ENCODE peak calls at places on chromosomes 3 and 15, in eight cellular contexts. One of them, this sample, is unnamed.

GRCh38 chr3:136197159-136197715 is 1.1 kb upstream of the MSL2 start:
- DNase-seq in heart left ventricle: no peak
- DNase-seq in dorsolateral prefrontal cortex: no peak
- DNase-seq in sciatic nerve: no peak
- DNase-seq in activated naive CD8-positive, alpha-beta T cell treated with anti-CD3 and anti-CD28 coated beads for 36 hours: no peak
- DNase-seq in EH: no peak
- DNase-seq in heart right ventricle: no peak
- DNase-seq in colonic mucosa: no peak
- DNase-seq in this sample: no peak

GRCh38 chr3:194130807-194131589 is 5.0 kb upstream of the HES1 start:
- DNase-seq in sciatic nerve: peak
- DNase-seq in EH: peak
- DNase-seq in heart left ventricle: no peak
- DNase-seq in colonic mucosa: peak
- DNase-seq in dorsolateral prefrontal cortex: no peak
- DNase-seq in heart right ventricle: no peak
- DNase-seq in activated naive CD8-positive, alpha-beta T cell treated with anti-CD3 and anti-CD28 coated beads for 36 hours: no peak
- DNase-seq in this sample: no peak

GRCh38 chr15:91329914-91330313 is 229.9 kb downstream of the SV2B start:
- DNase-seq in activated naive CD8-positive, alpha-beta T cell treated with anti-CD3 and anti-CD28 coated beads for 36 hours: no peak
- DNase-seq in dorsolateral prefrontal cortex: no peak
- DNase-seq in EH: no peak
- DNase-seq in heart left ventricle: no peak
- DNase-seq in colonic mucosa: no peak
- DNase-seq in sciatic nerve: no peak
- DNase-seq in heart right ventricle: no peak
- DNase-seq in this sample: no peak

GRCh38 chr3:131026321-131027151 is at the start of the genes ASTE1 and NEK11:
- DNase-seq in activated naive CD8-positive, alpha-beta T cell treated with anti-CD3 and anti-CD28 coated beads for 36 hours: peak
- DNase-seq in EH: peak
- DNase-seq in sciatic nerve: peak
- DNase-seq in heart right ventricle: peak
- DNase-seq in colonic mucosa: peak
- DNase-seq in heart left ventricle: peak
- DNase-seq in dorsolateral prefrontal cortex: peak
- DNase-seq in this sample: peak

GRCh38 chr15:77417642-77418041 is 2.3 kb downstream of the PEAK1 start:
- DNase-seq in heart right ventricle: no peak
- DNase-seq in EH: peak
- DNase-seq in sciatic nerve: no peak
- DNase-seq in dorsolateral prefrontal cortex: no peak
- DNase-seq in colonic mucosa: no peak
- DNase-seq in heart left ventricle: no peak
- DNase-seq in activated naive CD8-positive, alpha-beta T cell treated with anti-CD3 and anti-CD28 coated beads for 36 hours: no peak
- DNase-seq in this sample: no peak

GRCh38 chr3:45832691-45833090 is 9.2 kb downstream of the LZTFL1 start:
- DNase-seq in colonic mucosa: no peak
- DNase-seq in EH: peak
- DNase-seq in heart left ventricle: no peak
- DNase-seq in heart right ventricle: no peak
- DNase-seq in dorsolateral prefrontal cortex: no peak
- DNase-seq in sciatic nerve: no peak
- DNase-seq in activated naive CD8-positive, alpha-beta T cell treated with anti-CD3 and anti-CD28 coated beads for 36 hours: no peak
- DNase-seq in this sample: no peak

GRCh38 chr15:22980189-22981136 is at the start of gene CYFIP1:
- DNase-seq in dorsolateral prefrontal cortex: no peak
- DNase-seq in heart right ventricle: peak
- DNase-seq in activated naive CD8-positive, alpha-beta T cell treated with anti-CD3 and anti-CD28 coated beads for 36 hours: peak
- DNase-seq in EH: peak
- DNase-seq in colonic mucosa: peak
- DNase-seq in heart left ventricle: peak
- DNase-seq in sciatic nerve: peak
- DNase-seq in this sample: no peak

GRCh38 chr15:45664451-45664850 is 29.6 kb downstream of the SQOR start:
- DNase-seq in dorsolateral prefrontal cortex: no peak
- DNase-seq in activated naive CD8-positive, alpha-beta T cell treated with anti-CD3 and anti-CD28 coated beads for 36 hours: no peak
- DNase-seq in heart left ventricle: no peak
- DNase-seq in colonic mucosa: no peak
- DNase-seq in heart right ventricle: no peak
- DNase-seq in sciatic nerve: no peak
- DNase-seq in EH: peak
- DNase-seq in this sample: no peak

GRCh38 chr3:170907519-170908234 is 760 bp downstream of the EIF5A2 start:
- DNase-seq in dorsolateral prefrontal cortex: no peak
- DNase-seq in EH: peak
- DNase-seq in colonic mucosa: no peak
- DNase-seq in activated naive CD8-positive, alpha-beta T cell treated with anti-CD3 and anti-CD28 coated beads for 36 hours: no peak
- DNase-seq in heart left ventricle: no peak
- DNase-seq in heart right ventricle: no peak
- DNase-seq in sciatic nerve: no peak
- DNase-seq in this sample: no peak